ENCODE peak calls at places on chromosomes 2 and 18, in eight cellular contexts. Z is IMR-90, O is body of pancreas, M is right lobe of liver, H is H1, C is spleen, N is uterus, E is breast epithelium. U is an unnamed sample. For H3K27me3, the result is how much of the 10 kb centered on the place peaks cover.

GRCh38 chr2:196066794-196067382 is 1.7 kb downstream of the DNAH7 start:
- DNase-seq in C (no peak), E (no peak), M (no peak), Z (peak), N (no peak), O (no peak), H (no peak), U (no peak)

GRCh38 chr2:32008811-32009478 is 1.9 kb downstream of the MEMO1 start:
- DNase-seq in O (peak), H (no peak), N (no peak), M (no peak), Z (peak), C (peak), E (no peak), U (no peak)

GRCh38 chr2:147450661-147451060 is 394.2 kb upstream of the ACVR2A start:
- DNase-seq in O (no peak), Z (no peak), H (no peak), M (no peak), N (no peak), C (no peak), E (no peak), U (no peak)

GRCh38 chr2:16773080-16773713 is 107.6 kb upstream of the CYRIA start:
- DNase-seq in E (no peak), N (no peak), O (peak), C (no peak), M (no peak), Z (peak), H (peak), U (no peak)

GRCh38 chr2:17353268-17353667 is 165.0 kb downstream of the RAD51AP2 start:
- DNase-seq in H (no peak), C (no peak), O (no peak), M (no peak), N (no peak), E (no peak), Z (no peak), U (no peak)

GRCh38 chr2:67255933-67256615 is 141.1 kb upstream of the ETAA1 start:
- DNase-seq in N (no peak), H (no peak), O (no peak), M (no peak), E (no peak), Z (peak), C (no peak), U (no peak)

GRCh38 chr18:21914739-21915319 is 174.2 kb downstream of the MIB1 start:
- DNase-seq in E (no peak), N (no peak), M (no peak), O (peak), H (no peak), C (no peak), Z (peak), U (no peak)

GRCh38 chr2:170073288-170073687 is 104.7 kb upstream of the MYO3B start:
- DNase-seq in N (peak), Z (peak), O (peak), E (no peak), M (peak), C (no peak), H (no peak), U (no peak)

GRCh38 chr18:48994044-48994651 is 43.4 kb upstream of the SMAD7 start:
- DNase-seq in C (no peak), N (peak), M (no peak), H (no peak), Z (peak), E (no peak), O (no peak), U (no peak)

GRCh38 chr2:25376750-25377621 is 35.3 kb upstream of the DNMT3A start:
- DNase-seq in N (peak), M (peak), O (peak), H (peak), C (peak), E (peak), Z (peak), U (peak)

GRCh38 chr2:3522851-3523481 is 3.6 kb upstream of the ADI1 start:
- DNase-seq in E (no peak), Z (peak), C (no peak), M (no peak), H (no peak), O (peak), N (peak), U (no peak)

GRCh38 chr2:3519255-3520190 is at the start of gene ADI1:
- DNase-seq in O (peak), M (peak), Z (peak), C (peak), E (peak), H (peak), N (peak), U (no peak)

GRCh38 chr2:3526871-3527270 is 7.5 kb upstream of the ADI1 start:
- DNase-seq in C (no peak), M (no peak), E (no peak), H (no peak), N (no peak), Z (no peak), O (no peak), U (no peak)

GRCh38 chr2:3520591-3520990 is 1.3 kb upstream of the ADI1 start:
- DNase-seq in C (no peak), N (no peak), H (no peak), O (no peak), E (no peak), Z (no peak), M (peak), U (no peak)

GRCh38 chr2:3523551-3524041 is 4.3 kb upstream of the ADI1 start:
- DNase-seq in M (no peak), Z (peak), H (no peak), C (no peak), E (no peak), O (no peak), N (no peak), U (no peak)
- H3K4me3 ChIP-seq in M (no peak), Z (no peak), H (no peak), C (no peak), E (no peak), O (no peak), N (no peak), U (no peak)

GRCh38 chr18:35497006-35497333 is 790 bp downstream of the INO80C start:
- DNase-seq in N (peak), E (no peak), Z (peak), H (no peak), M (no peak), C (no peak), O (peak), U (no peak)

GRCh38 chr18:35494281-35494825 is 3.4 kb downstream of the INO80C start:
- DNase-seq in M (no peak), H (no peak), C (no peak), N (no peak), O (no peak), E (no peak), Z (no peak), U (no peak)

GRCh38 chr18:35500113-35500512 is 2.4 kb upstream of the INO80C start:
- DNase-seq in Z (no peak), H (no peak), M (no peak), N (no peak), C (no peak), O (no peak), E (no peak), U (no peak)

GRCh38 chr18:35495821-35496368 is 1.9 kb downstream of the INO80C start:
- DNase-seq in H (no peak), E (no peak), M (no peak), N (no peak), Z (peak), O (no peak), C (no peak), U (no peak)

DNA sequence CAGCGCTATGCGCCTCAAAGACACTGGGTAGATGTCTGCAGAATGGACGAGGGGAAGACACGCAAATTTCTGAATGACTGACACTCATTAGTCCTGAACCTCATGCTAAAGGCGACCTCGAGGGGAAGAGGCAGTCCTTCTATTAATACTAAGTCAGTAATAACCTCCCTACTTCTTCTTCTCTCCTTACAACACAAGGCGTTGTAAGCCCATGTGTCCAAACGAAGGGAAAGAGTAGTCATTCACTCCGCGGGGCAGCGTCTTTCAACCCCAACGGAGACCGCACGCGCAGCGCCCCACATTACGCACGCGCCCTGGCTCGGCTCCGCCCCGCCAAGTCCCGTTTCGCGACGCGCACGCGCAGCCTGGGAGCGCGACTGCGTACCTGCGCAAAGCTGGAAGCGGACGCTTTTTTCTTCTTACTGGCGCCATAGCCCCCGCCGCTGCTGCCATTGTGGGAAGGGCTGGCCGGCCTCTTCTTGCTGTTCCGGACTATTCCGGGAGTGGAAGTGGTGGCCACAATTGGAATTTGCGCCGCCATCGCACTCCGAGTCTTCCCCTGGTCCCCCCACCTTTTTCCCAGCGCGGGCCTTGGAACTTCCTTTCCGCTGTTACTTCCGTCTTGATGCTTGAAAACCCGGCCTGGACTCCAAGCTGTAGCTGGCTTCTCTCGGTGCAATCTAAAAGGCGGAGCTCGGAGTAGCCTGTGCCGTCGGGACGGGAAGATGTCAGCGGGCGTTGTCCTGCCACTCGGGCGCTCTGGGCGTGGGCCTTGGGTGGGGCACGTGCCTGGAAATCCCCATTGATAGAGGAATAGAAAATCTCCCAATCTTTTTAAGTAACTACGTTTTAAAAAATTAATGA is at the start of gene INO80C:
- DNase-seq in C (peak), H (peak), N (peak), M (peak), E (peak), O (peak), Z (peak), U (peak)
- TF ChIP-seq CTCF in C (peak), H (no peak), N (peak), M (peak), E (no peak), O (no peak), Z (no peak), U (no peak)

GRCh38 chr2:99856119-99856518 is 286.3 kb downstream of the AFF3 start:
- DNase-seq in Z (no peak), E (no peak), O (no peak), H (no peak), C (no peak), M (no peak), N (no peak), U (no peak)
- H3K27me3 ChIP-seq in Z (under half), E (under half), O (under half), H (under half), C (under half), M (under half), N (under half), U (under half)

DNA sequence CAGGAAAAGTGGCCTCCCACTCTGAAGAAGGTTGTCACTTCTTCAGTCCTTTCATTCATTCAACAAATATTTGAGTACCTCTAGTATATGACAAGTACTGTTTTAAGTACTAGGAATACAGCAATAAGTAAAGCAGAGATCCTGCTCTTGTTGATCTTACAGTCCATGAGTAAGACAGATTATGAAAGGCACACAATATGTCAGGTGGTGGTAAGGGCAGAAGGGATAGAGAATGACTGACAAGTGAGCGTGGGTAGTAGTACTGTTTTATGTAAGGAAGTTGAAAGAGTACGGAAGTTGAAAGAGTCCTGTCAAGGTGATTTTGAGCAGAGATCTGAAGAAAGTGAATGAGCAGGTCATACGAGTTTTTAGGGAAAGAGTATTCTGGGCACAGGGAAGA is 111.3 kb downstream of the GALNT1 start:
- DNase-seq in H (no peak), E (no peak), O (no peak), M (no peak), N (no peak), C (no peak), Z (no peak), U (no peak)
- H3K4me3 ChIP-seq in H (no peak), E (no peak), O (no peak), M (no peak), N (no peak), C (no peak), Z (no peak), U (no peak)

U was measured in RWPE2.